ENCODE peak calls at places on chromosomes 16 and 17, in ten cellular contexts. Y, B, J, M, K, L, I, P, D and F are unnamed samples.

GRCh38 chr16:69501956-69502457 is 63.8 kb upstream of the NFAT5 start:
- DNase-seq in Y (no peak), B (peak; percentile 13), J (no peak), M (no peak), K (no peak), L (no peak), I (no peak), P (no peak), D (no peak), F (no peak)

GRCh38 chr17:45575126-45575885 is 84.8 kb upstream of the PLEKHM1 start:
- DNase-seq in Y (no peak), B (no peak), J (no peak), M (no peak), K (no peak), L (no peak), I (no peak), P (no peak), D (no peak), F (no peak)

GRCh38 chr16:62738631-62739030 is 702.4 kb upstream of the CDH8 start:
- DNase-seq in Y (no peak), B (no peak), J (no peak), M (no peak), K (no peak), L (no peak), I (no peak), P (no peak), D (no peak), F (no peak)

GRCh38 chr17:7045492-7046126 is 1.7 kb upstream of the SLC16A11 start:
- DNase-seq in Y (peak; percentile 33), B (peak; percentile 93), J (no peak), M (peak; percentile 70), K (no peak), L (no peak), I (no peak), P (no peak), D (peak; percentile 45), F (no peak)

GRCh38 chr16:27463741-27464662 is 62.0 kb downstream of the IL21R start:
- DNase-seq in Y (no peak), B (no peak), J (no peak), M (no peak), K (no peak), L (no peak), I (peak; percentile 79), P (no peak), D (no peak), F (no peak)

GRCh38 chr17:28385037-28385797 is 13.7 kb downstream of the SARM1 start:
- DNase-seq in Y (no peak), B (no peak), J (no peak), M (peak; percentile 55), K (no peak), L (peak; percentile 38), I (peak; percentile 84), P (no peak), D (peak; percentile 61), F (peak; percentile 75)

GRCh38 chr17:4229627-4230026 is 34.2 kb downstream of the ANKFY1 start:
- DNase-seq in Y (no peak), B (peak; percentile 76), J (peak; percentile 48), M (no peak), K (peak; percentile 15), L (no peak), I (no peak), P (peak; percentile 29), D (no peak), F (no peak)

GRCh38 chr17:82883461-82884031 is 43.7 kb upstream of the ZNF750 start:
- DNase-seq in Y (no peak), B (no peak), J (no peak), M (no peak), K (no peak), L (no peak), I (no peak), P (no peak), D (no peak), F (no peak)

GRCh38 chr17:44358066-44358465 is 5.6 kb downstream of the FAM171A2 start:
- DNase-seq in Y (no peak), B (no peak), J (no peak), M (no peak), K (no peak), L (no peak), I (no peak), P (no peak), D (no peak), F (no peak)

GRCh38 chr17:17606416-17607000 is 15.0 kb upstream of the PEMT start:
- DNase-seq in Y (no peak), B (no peak), J (no peak), M (no peak), K (no peak), L (no peak), I (no peak), P (no peak), D (no peak), F (no peak)

GRCh38 chr17:78523939-78524655 is 53.1 kb downstream of the DNAH17 start:
- DNase-seq in Y (no peak), B (no peak), J (no peak), M (no peak), K (no peak), L (peak; percentile 15), I (peak; percentile 41), P (no peak), D (peak; percentile 32), F (peak; percentile 37)

GRCh38 chr16:4580245-4580644 is 24.1 kb downstream of the C16orf96 start:
- DNase-seq in Y (no peak), B (peak; percentile 10), J (no peak), M (no peak), K (no peak), L (no peak), I (no peak), P (no peak), D (no peak), F (no peak)

GRCh38 chr16:280005-280421 is 378 bp upstream of the ARHGDIG start:
- DNase-seq in Y (no peak), B (no peak), J (no peak), M (peak; percentile 63), K (no peak), L (no peak), I (no peak), P (no peak), D (no peak), F (no peak)

GRCh38 chr17:82303944-82304808 is 13.2 kb downstream of the CD7 start:
- DNase-seq in Y (no peak), B (peak; percentile 59), J (no peak), M (no peak), K (no peak), L (no peak), I (no peak), P (no peak), D (no peak), F (peak; percentile 59)

GRCh38 chr17:59804910-59805381 is 87.8 kb downstream of the TUBD1 start:
- DNase-seq in Y (no peak), B (peak; percentile 52), J (no peak), M (no peak), K (no peak), L (no peak), I (no peak), P (no peak), D (no peak), F (no peak)

GRCh38 chr17:61634011-61634539 is 43.1 kb upstream of the NACA2 start:
- DNase-seq in Y (no peak), B (no peak), J (no peak), M (no peak), K (no peak), L (no peak), I (no peak), P (no peak), D (no peak), F (no peak)

GRCh38 chr17:61638087-61638486 is 47.1 kb upstream of the NACA2 start:
- DNase-seq in Y (no peak), B (no peak), J (no peak), M (no peak), K (no peak), L (no peak), I (no peak), P (no peak), D (no peak), F (no peak)

GRCh38 chr17:61632826-61633225 is 41.8 kb upstream of the NACA2 start:
- DNase-seq in Y (no peak), B (no peak), J (no peak), M (no peak), K (no peak), L (no peak), I (no peak), P (no peak), D (no peak), F (no peak)

GRCh38 chr17:61634942-61635538 is 44.0 kb upstream of the NACA2 start:
- DNase-seq in Y (no peak), B (no peak), J (no peak), M (no peak), K (no peak), L (no peak), I (no peak), P (no peak), D (no peak), F (no peak)

DNA sequence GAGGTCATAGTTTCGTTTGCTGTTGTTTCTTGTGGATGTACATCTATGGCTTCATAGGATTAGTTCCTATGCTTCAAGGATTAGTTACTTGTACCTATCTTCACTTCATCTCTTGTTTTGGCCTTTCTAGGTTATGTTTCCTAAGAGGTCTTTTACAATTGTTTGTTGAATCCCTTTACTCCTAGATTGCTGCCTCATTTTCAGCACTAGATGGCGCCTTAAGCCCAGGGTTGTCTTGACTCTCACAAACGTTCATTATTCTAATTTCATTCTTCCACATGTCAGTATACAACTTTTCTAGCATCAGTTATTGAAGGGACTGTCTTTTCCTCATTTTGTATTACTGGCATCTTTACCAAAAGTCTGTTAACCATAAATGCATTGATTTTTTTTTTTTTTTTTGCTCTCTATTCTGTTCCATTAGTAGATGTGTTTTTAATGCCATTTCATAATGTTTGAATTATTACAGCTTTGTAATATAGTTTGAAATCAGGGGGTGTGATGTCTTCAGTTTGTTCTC is 45.0 kb upstream of the NACA2 start:
- DNase-seq in Y (peak; percentile 51), B (peak; percentile 79), J (no peak), M (peak; percentile 86), K (no peak), L (no peak), I (no peak), P (no peak), D (peak; percentile 44), F (no peak)
- TF ChIP-seq CTCF in Y (peak; percentile 83), B (peak; percentile 85), J (no peak), M (peak; percentile 95), K (no peak), L (peak; percentile 92), I (peak; percentile 63), P (peak; percentile 81), D (no peak), F (peak; percentile 62)

GRCh38 chr16:2486645-2487516 is 12.0 kb downstream of the TBC1D24 start:
- DNase-seq in Y (no peak), B (no peak), J (peak; percentile 73), M (no peak), K (no peak), L (no peak), I (peak; percentile 93), P (no peak), D (no peak), F (peak; percentile 88)
- TF ChIP-seq CTCF in Y (no peak), B (no peak), J (no peak), M (peak; percentile 19), K (no peak), L (no peak), I (peak; percentile 57), P (peak; percentile 19), D (no peak), F (peak; percentile 28)

GRCh38 chr17:79925242-79925957 is 86.2 kb upstream of the CBX4 start:
- DNase-seq in Y (no peak), B (peak; percentile 25), J (no peak), M (peak; percentile 78), K (no peak), L (no peak), I (peak; percentile 83), P (no peak), D (peak; percentile 90), F (peak; percentile 92)
- TF ChIP-seq CTCF in Y (no peak), B (no peak), J (no peak), M (no peak), K (no peak), L (peak; percentile 5), I (peak; percentile 16), P (peak; percentile 16), D (peak; percentile 17), F (peak; percentile 21)

GRCh38 chr16:29862383-29862883 is 593 bp downstream of the CDIPT start:
- DNase-seq in Y (no peak), B (peak; percentile 17), J (no peak), M (no peak), K (no peak), L (no peak), I (no peak), P (no peak), D (peak; percentile 62), F (no peak)
- TF ChIP-seq CTCF in Y (no peak), B (peak; percentile 18), J (no peak), M (no peak), K (no peak), L (no peak), I (no peak), P (peak; percentile 33), D (no peak), F (no peak)